ENCODE peak calls at places on chromosomes 2 and 18, in seven cellular contexts. Z, D, N, J, L, X and C are unnamed samples.

GRCh38 chr2:237879991-237880560 is 20.7 kb downstream of the RAMP1 start:
- DNase-seq in Z (no peak), D (no peak), N (no peak), J (no peak), L (no peak), X (no peak), C (no peak)

GRCh38 chr18:27415495-27415894 is 230.4 kb upstream of the CHST9 start:
- DNase-seq in Z (no peak), D (no peak), N (no peak), J (no peak), L (no peak), X (no peak), C (no peak)

GRCh38 chr2:124027182-124027581 is 2.1 kb downstream of the CNTNAP5 start:
- DNase-seq in Z (peak; percentile 4), D (peak; percentile 41), N (no peak), J (peak; percentile 73), L (peak; percentile 54), X (no peak), C (no peak)

GRCh38 chr2:171069286-171069956 is 91.3 kb downstream of the TLK1 start:
- DNase-seq in Z (no peak), D (no peak), N (no peak), J (peak; percentile 37), L (no peak), X (no peak), C (no peak)

GRCh38 chr2:150110548-150110947 is 376.9 kb downstream of the RND3 start:
- DNase-seq in Z (no peak), D (no peak), N (no peak), J (no peak), L (no peak), X (no peak), C (no peak)

GRCh38 chr2:147101906-147102790 is 742.7 kb upstream of the ACVR2A start:
- DNase-seq in Z (no peak), D (no peak), N (no peak), J (no peak), L (no peak), X (no peak), C (no peak)

GRCh38 chr18:13201315-13201714 is 17.2 kb upstream of the LDLRAD4 start:
- DNase-seq in Z (no peak), D (no peak), N (no peak), J (no peak), L (no peak), X (no peak), C (no peak)

GRCh38 chr2:213125646-213126347 is 25.6 kb downstream of the IKZF2 start:
- DNase-seq in Z (no peak), D (no peak), N (no peak), J (no peak), L (no peak), X (no peak), C (no peak)

GRCh38 chr2:234978466-234979203 is 26.8 kb downstream of the SH3BP4 start:
- DNase-seq in Z (no peak), D (no peak), N (no peak), J (peak; percentile 83), L (no peak), X (no peak), C (no peak)

GRCh38 chr18:79796016-79796415 is 1.7 kb upstream of the KCNG2 start:
- DNase-seq in Z (no peak), D (no peak), N (no peak), J (peak; percentile 22), L (no peak), X (no peak), C (no peak)

GRCh38 chr18:79796531-79797390 is 977 bp upstream of the KCNG2 start:
- DNase-seq in Z (no peak), D (no peak), N (no peak), J (no peak), L (no peak), X (no peak), C (no peak)

GRCh38 chr18:79798346-79798998 is 734 bp downstream of the KCNG2 start:
- DNase-seq in Z (no peak), D (no peak), N (no peak), J (no peak), L (no peak), X (no peak), C (no peak)

GRCh38 chr18:79798999-79799370 is 1.2 kb downstream of the KCNG2 start:
- DNase-seq in Z (no peak), D (no peak), N (no peak), J (no peak), L (no peak), X (no peak), C (no peak)

DNA sequence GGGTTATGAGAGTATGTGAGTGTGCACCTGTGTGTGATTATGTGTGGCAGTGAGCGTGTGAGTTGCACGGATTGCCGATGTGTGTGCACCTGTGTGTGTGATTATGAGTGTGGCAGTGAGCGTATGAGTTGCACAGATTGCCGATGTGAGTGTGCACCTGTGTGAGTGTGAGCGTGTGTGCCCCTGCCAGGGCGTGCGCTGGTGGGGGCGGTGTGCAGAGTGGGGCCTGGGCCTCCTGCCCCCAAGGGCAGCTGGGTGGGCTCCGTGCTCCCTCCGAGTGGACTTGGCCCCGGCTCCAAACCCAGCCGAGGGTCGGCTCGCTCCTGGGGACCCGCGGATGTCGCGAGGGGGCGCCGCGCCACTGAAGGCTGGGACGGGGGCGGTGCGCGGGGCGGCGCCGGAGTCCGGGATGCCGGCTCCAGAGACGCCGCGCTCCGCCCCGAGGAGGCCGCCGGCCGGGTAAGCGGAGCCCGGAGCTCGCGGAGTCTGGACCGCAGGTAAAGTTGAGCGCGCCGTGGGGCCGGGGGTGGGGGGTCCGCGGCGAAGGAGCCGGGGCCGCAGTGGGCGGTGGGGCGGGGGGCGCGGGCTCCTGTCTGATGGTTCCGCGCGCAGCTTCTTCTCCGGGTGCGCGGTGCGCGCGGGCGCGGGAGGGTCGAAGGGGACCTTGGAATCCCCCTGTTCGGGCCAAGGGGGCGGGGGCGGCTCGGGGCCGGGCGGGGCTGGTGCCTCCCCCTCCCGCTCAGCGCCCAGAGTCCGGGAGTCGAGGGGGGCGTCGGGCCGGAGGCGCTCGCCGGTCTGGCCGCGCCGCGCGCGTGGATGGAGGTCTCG is at the start of gene KCNG2:
- DNase-seq in Z (peak; percentile 40), D (no peak), N (no peak), J (no peak), L (no peak), X (no peak), C (peak; percentile 64)
- TF ChIP-seq CTCF in Z (no peak), D (no peak), N (no peak), J (no peak), L (no peak), X (no peak), C (no peak)

DNA sequence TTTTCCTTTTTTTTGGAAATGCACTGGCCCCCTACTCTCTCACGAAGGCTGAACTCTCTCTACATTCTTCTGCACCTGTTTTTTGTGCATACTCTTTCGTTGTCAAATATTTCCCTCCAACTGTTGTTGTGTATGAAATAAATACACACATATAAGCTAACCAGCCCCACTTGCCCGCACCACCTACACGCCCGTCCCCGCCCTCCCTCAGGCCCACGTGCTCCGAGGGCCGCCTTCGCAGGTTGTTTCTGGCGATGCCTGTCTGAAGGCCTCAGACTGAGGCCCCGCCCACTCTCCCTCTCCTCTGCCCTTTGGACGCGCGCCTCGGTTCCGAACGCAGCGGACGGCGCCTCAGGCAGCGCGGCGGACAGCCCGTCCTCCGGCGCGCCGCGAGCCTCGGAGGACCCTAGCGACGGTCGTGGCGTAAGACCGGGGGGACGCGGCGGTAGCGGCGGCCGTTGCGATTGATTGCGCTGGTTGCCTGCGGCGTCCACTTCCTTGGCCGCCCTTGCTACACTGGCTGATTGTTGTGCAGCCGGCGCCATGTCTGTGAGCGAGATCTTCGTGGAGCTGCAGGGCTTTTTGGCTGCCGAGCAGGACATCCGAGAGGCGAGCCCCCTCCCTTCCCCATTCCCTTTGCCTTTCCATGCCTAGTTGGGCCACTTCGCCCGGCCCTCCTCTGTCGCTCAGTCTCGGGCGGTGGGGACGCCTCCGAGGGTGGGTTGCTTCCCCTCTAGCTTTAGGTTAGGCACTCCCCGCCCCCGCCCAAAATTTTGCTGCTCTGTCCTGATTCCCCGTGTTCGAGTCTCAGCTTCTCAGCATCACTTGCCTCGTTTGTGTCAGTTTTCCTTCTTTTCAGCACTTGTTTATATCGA is at the start of gene TSN:
- DNase-seq in Z (peak; percentile 99), D (peak; percentile 98), N (peak; percentile 98), J (peak; percentile 98), L (peak; percentile 99), X (peak; percentile 98), C (peak; percentile 95)
- TF ChIP-seq CTCF in Z (no peak), D (no peak), N (no peak), J (no peak), L (no peak), X (no peak), C (no peak)

DNA sequence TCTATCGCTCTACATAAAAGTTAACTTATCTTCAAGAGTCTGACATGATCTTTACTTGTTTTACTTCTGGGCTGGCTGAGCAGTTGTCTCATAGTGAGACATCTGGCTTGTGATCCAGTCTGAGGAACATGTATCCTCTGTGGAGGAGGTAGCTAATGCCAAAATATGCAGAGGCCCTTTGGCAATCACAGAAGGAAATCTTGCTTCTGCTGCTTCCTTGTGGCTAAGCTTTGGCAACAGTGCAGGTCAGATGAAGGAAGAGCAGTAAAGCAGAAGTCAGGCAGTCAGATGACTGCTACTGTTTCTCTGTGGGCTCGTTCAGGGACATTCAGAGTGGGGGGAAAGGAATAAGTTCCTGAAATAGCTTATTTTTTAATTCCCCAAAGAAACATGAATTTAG is 22.3 kb downstream of the DOK1 start:
- DNase-seq in Z (no peak), D (no peak), N (no peak), J (peak; percentile 35), L (no peak), X (no peak), C (no peak)
- TF ChIP-seq CTCF in Z (no peak), D (no peak), N (no peak), J (no peak), L (no peak), X (no peak), C (no peak)

GRCh38 chr18:42268793-42269192 is 313.8 kb downstream of the PIK3C3 start:
- DNase-seq in Z (no peak), D (no peak), N (no peak), J (no peak), L (no peak), X (no peak), C (no peak)

GRCh38 chr18:42271656-42272355 is 316.8 kb downstream of the PIK3C3 start:
- DNase-seq in Z (no peak), D (no peak), N (no peak), J (no peak), L (no peak), X (no peak), C (no peak)

GRCh38 chr18:42275138-42275535 is 320.1 kb downstream of the PIK3C3 start:
- DNase-seq in Z (no peak), D (no peak), N (no peak), J (no peak), L (no peak), X (no peak), C (no peak)

GRCh38 chr18:42275949-42276730 is 321.1 kb downstream of the PIK3C3 start:
- DNase-seq in Z (no peak), D (no peak), N (no peak), J (no peak), L (no peak), X (no peak), C (no peak)

DNA sequence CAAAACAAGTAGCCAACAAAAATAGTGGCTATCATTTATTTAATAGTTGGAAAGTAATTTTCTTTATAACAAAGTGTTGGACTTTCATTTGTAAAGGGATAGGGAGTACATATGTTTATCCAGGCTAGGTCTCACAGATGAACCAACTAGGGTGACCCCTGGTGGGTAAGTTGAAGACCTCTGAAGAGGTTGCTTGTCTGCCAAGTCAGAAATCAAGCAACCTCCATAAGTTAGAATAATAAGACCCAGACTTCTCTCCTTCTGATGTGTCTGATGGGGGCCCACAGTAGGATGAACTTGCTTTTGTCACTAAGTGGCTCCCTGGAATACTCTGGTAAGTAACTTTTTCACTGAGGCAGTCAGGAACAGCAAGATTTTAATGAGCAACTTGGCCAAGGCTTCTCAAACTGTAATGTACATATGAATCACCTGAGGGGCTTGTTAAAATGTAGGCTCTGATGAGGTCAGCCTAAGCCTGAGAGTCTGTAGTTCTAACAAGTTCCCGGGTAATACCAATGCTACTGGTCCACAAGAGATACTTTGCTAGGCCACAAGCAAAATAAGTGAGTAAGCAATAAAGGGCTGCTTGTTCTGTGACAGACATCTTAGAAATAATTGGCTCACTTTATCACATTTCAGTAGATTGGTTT is 319.6 kb downstream of the PIK3C3 start:
- DNase-seq in Z (peak; percentile 4), D (peak; percentile 32), N (no peak), J (peak; percentile 53), L (peak; percentile 1), X (no peak), C (no peak)
- TF ChIP-seq CTCF in Z (no peak), D (no peak), N (no peak), J (peak; percentile 10), L (peak; percentile 23), X (no peak), C (no peak)